ENCODE peak calls at places on chromosomes 5 and 9, in seven cellular contexts. O is GM12891; W is neural progenitor cell; L is Kasumi-1; V is activated T-helper 9 cell treated with anti-CD3 and anti-CD28 coated beads, Interleukin-2, amount 50 U/mL, for 16 hours; J is iPS-NIHi11; T is anterior cingulate cortex. N is an unnamed sample.
A peak's percentile ranks its signal among the peaks of the same experiment; 100 is the strongest.

GRCh38 chr9:18447131-18447530 is 26.8 kb upstream of the ADAMTSL1 start:
- DNase-seq in T (no peak), O (no peak), V (no peak), L (no peak), J (no peak), W (no peak), N (no peak)

GRCh38 chr5:174311531-174312269 is 266.2 kb downstream of the NSG2 start:
- DNase-seq in W (peak; percentile 91), V (peak; percentile 15), J (peak; percentile 92), L (peak; percentile 48), T (peak; percentile 18), O (peak; percentile 90), N (peak; percentile 37)

GRCh38 chr5:173919443-173919842 is 31.3 kb downstream of the CPEB4 start:
- DNase-seq in O (no peak), W (no peak), L (no peak), V (no peak), T (no peak), J (no peak), N (no peak)

GRCh38 chr5:15757103-15757502 is 257.1 kb downstream of the FBXL7 start:
- DNase-seq in W (no peak), V (no peak), L (no peak), J (no peak), O (no peak), T (no peak), N (no peak)

GRCh38 chr5:16693879-16694278 is 77.1 kb upstream of the RETREG1 start:
- DNase-seq in O (no peak), W (no peak), J (no peak), V (no peak), T (no peak), L (no peak), N (no peak)

GRCh38 chr9:134327671-134328231 is 1.5 kb downstream of the RXRA start:
- DNase-seq in L (no peak), J (no peak), V (no peak), T (no peak), O (no peak), W (no peak), N (no peak)

GRCh38 chr5:142900926-142901325 is 130.7 kb downstream of the ARHGAP26 start:
- DNase-seq in J (no peak), T (no peak), V (no peak), L (no peak), W (no peak), O (no peak), N (no peak)

GRCh38 chr9:97983524-97984187 is 515 bp downstream of the ANP32B start:
- DNase-seq in T (no peak), W (peak; percentile 68), V (peak; percentile 58), J (peak; percentile 72), O (peak; percentile 37), L (no peak), N (peak; percentile 53)

GRCh38 chr5:132825824-132826391 is 4.5 kb downstream of the SHROOM1 start:
- DNase-seq in J (no peak), W (peak; percentile 57), V (no peak), L (no peak), O (no peak), T (no peak), N (no peak)

GRCh38 chr9:12996971-12997370 is 222.2 kb downstream of the LURAP1L start:
- DNase-seq in J (no peak), V (no peak), O (no peak), T (no peak), W (no peak), L (no peak), N (no peak)

GRCh38 chr5:103232393-103232999 is 26.1 kb upstream of the MACIR start:
- DNase-seq in V (no peak), J (peak; percentile 29), O (no peak), T (no peak), W (no peak), L (peak; percentile 52), N (no peak)

GRCh38 chr9:114805670-114806551 is at the start of gene TNFSF15:
- DNase-seq in O (peak; percentile 7), V (no peak), W (peak; percentile 18), L (peak; percentile 20), T (no peak), J (peak; percentile 68), N (no peak)

GRCh38 chr9:134773842-134774241 is 106.8 kb upstream of the FCN2 start:
- DNase-seq in L (no peak), V (no peak), T (no peak), O (no peak), J (no peak), W (no peak), N (no peak)

GRCh38 chr5:11047051-11047450 is 286.0 kb upstream of the DAP start:
- DNase-seq in W (no peak), T (no peak), V (no peak), O (no peak), L (no peak), J (no peak), N (no peak)

GRCh38 chr5:40755093-40755406 is 711 bp downstream of the TTC33 start:
- DNase-seq in O (peak; percentile 39), W (peak; percentile 79), J (peak; percentile 70), T (no peak), L (peak; percentile 85), V (peak; percentile 44), N (peak; percentile 42)

GRCh38 chr5:178470693-178471025 is 119.5 kb downstream of the COL23A1 start:
- DNase-seq in J (no peak), W (no peak), T (no peak), L (no peak), O (no peak), V (no peak), N (no peak)

GRCh38 chr9:74755355-74755754 is 132.4 kb downstream of the TRPM6 start:
- DNase-seq in O (no peak), J (no peak), T (no peak), L (no peak), W (no peak), V (no peak), N (no peak)

GRCh38 chr9:134358026-134358967 is 32.0 kb downstream of the RXRA start:
- DNase-seq in J (no peak), W (no peak), O (no peak), T (no peak), L (no peak), V (no peak), N (no peak)

GRCh38 chr5:13945271-13945670 is 783 bp upstream of the DNAH5 start:
- DNase-seq in V (no peak), L (no peak), T (no peak), J (no peak), O (no peak), W (no peak), N (no peak)

GRCh38 chr5:102532126-102532525 is 33.3 kb upstream of the SLCO6A1 start:
- DNase-seq in L (no peak), V (no peak), T (no peak), W (no peak), O (no peak), J (no peak), N (no peak)

GRCh38 chr9:35598863-35599590 is 6.0 kb upstream of the TESK1 start:
- DNase-seq in T (no peak), V (no peak), J (no peak), W (no peak), O (no peak), L (no peak), N (no peak)

GRCh38 chr5:158234323-158235158 is 375.6 kb upstream of the CLINT1 start:
- DNase-seq in J (no peak), O (no peak), V (no peak), W (peak; percentile 38), L (no peak), T (no peak), N (no peak)

GRCh38 chr9:77912895-77913693 is 118.5 kb downstream of the GNAQ start:
- DNase-seq in V (no peak), J (no peak), L (no peak), W (no peak), O (no peak), T (no peak), N (no peak)

GRCh38 chr9:77906991-77907390 is 124.6 kb downstream of the GNAQ start:
- DNase-seq in L (no peak), J (no peak), T (no peak), W (no peak), O (no peak), V (no peak), N (no peak)

GRCh38 chr5:146071171-146071570 is 34.2 kb downstream of the PLAC8L1 start:
- DNase-seq in T (no peak), O (no peak), V (no peak), W (no peak), L (no peak), J (no peak), N (no peak)

GRCh38 chr5:124332273-124332672 is 414.2 kb downstream of the ZNF608 start:
- DNase-seq in O (no peak), W (no peak), J (no peak), T (no peak), L (no peak), V (no peak), N (no peak)

GRCh38 chr9:121439016-121439415 is 60.6 kb downstream of the GGTA1 start:
- DNase-seq in L (no peak), T (no peak), J (no peak), V (no peak), O (no peak), W (no peak), N (no peak)

GRCh38 chr5:1108008-1108864 is 3.6 kb downstream of the SLC12A7 start:
- DNase-seq in V (no peak), L (peak; percentile 69), O (no peak), W (no peak), T (no peak), J (no peak), N (no peak)

GRCh38 chr9:137320555-137321384 is 18.7 kb upstream of the NRARP start:
- DNase-seq in V (no peak), J (peak; percentile 57), L (peak; percentile 92), W (no peak), T (no peak), O (peak; percentile 66), N (no peak)

GRCh38 chr5:64680289-64680688 is 10.0 kb upstream of the SHISAL2B start:
- DNase-seq in W (peak; percentile 39), J (peak; percentile 37), L (no peak), V (no peak), O (no peak), T (no peak), N (no peak)

GRCh38 chr5:84242286-84242685 is 142.4 kb downstream of the EDIL3 start:
- DNase-seq in L (no peak), W (no peak), T (no peak), J (no peak), V (no peak), O (no peak), N (no peak)

GRCh38 chr5:135834639-135835529 is at the start of gene SLC25A48:
- DNase-seq in W (peak; percentile 93), L (peak; percentile 18), V (no peak), T (no peak), O (peak; percentile 70), J (peak; percentile 88), N (no peak)

GRCh38 chr5:151899400-151899799 is 25.3 kb downstream of the GLRA1 start:
- DNase-seq in W (no peak), L (no peak), T (no peak), J (no peak), O (no peak), V (no peak), N (no peak)

GRCh38 chr5:38601843-38602424 is 45.5 kb upstream of the LIFR start:
- DNase-seq in O (no peak), V (no peak), T (no peak), J (no peak), L (no peak), W (no peak), N (no peak)

GRCh38 chr5:37054391-37054790 is 177.8 kb downstream of the NIPBL start:
- DNase-seq in L (no peak), T (no peak), O (no peak), W (no peak), V (no peak), J (no peak), N (no peak)

N was measured in T-helper 17 cell.